ENCODE peak calls at places on chromosomes 12 and 14, in eight cellular contexts. B is neural progenitor cell, X is HCT116, E is PC-3, H is hepatocyte, T is SK-N-SH, G is MM.1S, Y is GM23338. L is an unnamed sample.

GRCh38 chr12:114898159-114898558 is 214.2 kb upstream of the TBX3 start:
- DNase-seq in B (no peak), X (no peak), E (no peak), H (no peak), T (no peak), G (no peak), Y (no peak), L (no peak)

GRCh38 chr14:73726025-73726961 is 12.1 kb upstream of the PNMA1 start:
- DNase-seq in B (no peak), X (no peak), E (no peak), H (no peak), T (no peak), G (no peak), Y (no peak), L (no peak)

GRCh38 chr14:53124778-53125177 is 28.3 kb downstream of the DDHD1 start:
- DNase-seq in B (no peak), X (no peak), E (no peak), H (no peak), T (no peak), G (no peak), Y (no peak), L (no peak)

GRCh38 chr12:24222968-24223367 is 273.5 kb upstream of the SOX5 start:
- DNase-seq in B (no peak), X (no peak), E (no peak), H (no peak), T (no peak), G (no peak), Y (no peak), L (no peak)

GRCh38 chr14:55938249-55938791 is 179.9 kb upstream of the PELI2 start:
- DNase-seq in B (no peak), X (no peak), E (peak), H (peak), T (no peak), G (no peak), Y (no peak), L (no peak)

GRCh38 chr14:104223810-104224515 is 85.6 kb downstream of the KIF26A start:
- DNase-seq in B (no peak), X (no peak), E (no peak), H (peak), T (peak), G (no peak), Y (no peak), L (no peak)

GRCh38 chr12:508795-509194 is 49.1 kb downstream of the B4GALNT3 start:
- DNase-seq in B (no peak), X (no peak), E (peak), H (peak), T (no peak), G (no peak), Y (no peak), L (peak)

GRCh38 chr14:55689971-55690871 is 110.2 kb downstream of the KTN1 start:
- DNase-seq in B (peak), X (no peak), E (peak), H (no peak), T (no peak), G (no peak), Y (peak), L (no peak)

GRCh38 chr14:89332031-89332430 is 85.0 kb downstream of the FOXN3 start:
- DNase-seq in B (no peak), X (no peak), E (peak), H (no peak), T (no peak), G (no peak), Y (no peak), L (no peak)

GRCh38 chr12:102900389-102900788 is 16.7 kb downstream of the PAH start:
- DNase-seq in B (no peak), X (no peak), E (no peak), H (no peak), T (no peak), G (no peak), Y (no peak), L (no peak)

GRCh38 chr12:115261691-115262398 is 577.9 kb upstream of the TBX3 start:
- DNase-seq in B (no peak), X (no peak), E (no peak), H (peak), T (no peak), G (no peak), Y (no peak), L (no peak)

GRCh38 chr12:124392271-124392990 is 97.5 kb downstream of the RFLNA start:
- DNase-seq in B (peak), X (peak), E (no peak), H (no peak), T (peak), G (no peak), Y (peak), L (peak)

GRCh38 chr12:42691991-42692557 is 102.5 kb upstream of the PRICKLE1 start:
- DNase-seq in B (no peak), X (no peak), E (no peak), H (no peak), T (no peak), G (peak), Y (peak), L (no peak)

GRCh38 chr12:48199784-48200198 is 3.3 kb downstream of the OR10AD1 start:
- DNase-seq in B (no peak), X (no peak), E (peak), H (peak), T (no peak), G (no peak), Y (peak), L (no peak)

GRCh38 chr12:91406920-91407341 is 224.3 kb upstream of the DCN start:
- DNase-seq in B (no peak), X (peak), E (peak), H (peak), T (no peak), G (no peak), Y (no peak), L (no peak)
- TF ChIP-seq CTCF in B (no peak), X (no peak), E (no peak), H (no peak), T (no peak), G (no peak), Y (no peak), L (no peak)

GRCh38 chr14:96351986-96352385 is 11.2 kb downstream of the ATG2B start:
- DNase-seq in B (no peak), X (no peak), E (no peak), H (no peak), T (no peak), G (no peak), Y (no peak), L (no peak)
- TF ChIP-seq EZH2phosphoT487 in B (no peak), X (no peak), E (no peak), H (no peak), T (no peak), G (no peak), Y (no peak), L (no peak)

DNA sequence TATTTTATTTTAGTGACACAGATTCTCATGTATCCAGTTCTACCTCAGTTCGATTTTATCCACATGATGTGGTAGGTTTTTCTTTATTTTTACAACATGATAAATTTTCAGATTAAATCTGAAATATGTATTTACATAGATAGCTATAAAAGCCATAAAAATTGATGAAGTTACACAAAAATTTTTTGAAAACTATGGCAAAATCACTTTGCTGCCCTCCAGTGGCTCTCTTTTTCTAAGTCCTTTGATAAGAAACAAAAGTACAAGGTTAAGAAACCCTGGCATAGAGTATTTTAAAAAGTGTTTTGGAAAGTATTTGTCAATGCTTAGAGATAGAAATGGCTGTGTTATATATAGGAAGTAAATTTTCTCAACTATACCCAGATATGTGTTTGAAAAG is 104.2 kb downstream of the PCNX1 start:
- DNase-seq in B (no peak), X (no peak), E (peak), H (no peak), T (no peak), G (no peak), Y (no peak), L (no peak)
- TF ChIP-seq CTCF in B (peak), X (peak), E (peak), H (peak), T (peak), G (no peak), Y (no peak), L (peak)

DNA sequence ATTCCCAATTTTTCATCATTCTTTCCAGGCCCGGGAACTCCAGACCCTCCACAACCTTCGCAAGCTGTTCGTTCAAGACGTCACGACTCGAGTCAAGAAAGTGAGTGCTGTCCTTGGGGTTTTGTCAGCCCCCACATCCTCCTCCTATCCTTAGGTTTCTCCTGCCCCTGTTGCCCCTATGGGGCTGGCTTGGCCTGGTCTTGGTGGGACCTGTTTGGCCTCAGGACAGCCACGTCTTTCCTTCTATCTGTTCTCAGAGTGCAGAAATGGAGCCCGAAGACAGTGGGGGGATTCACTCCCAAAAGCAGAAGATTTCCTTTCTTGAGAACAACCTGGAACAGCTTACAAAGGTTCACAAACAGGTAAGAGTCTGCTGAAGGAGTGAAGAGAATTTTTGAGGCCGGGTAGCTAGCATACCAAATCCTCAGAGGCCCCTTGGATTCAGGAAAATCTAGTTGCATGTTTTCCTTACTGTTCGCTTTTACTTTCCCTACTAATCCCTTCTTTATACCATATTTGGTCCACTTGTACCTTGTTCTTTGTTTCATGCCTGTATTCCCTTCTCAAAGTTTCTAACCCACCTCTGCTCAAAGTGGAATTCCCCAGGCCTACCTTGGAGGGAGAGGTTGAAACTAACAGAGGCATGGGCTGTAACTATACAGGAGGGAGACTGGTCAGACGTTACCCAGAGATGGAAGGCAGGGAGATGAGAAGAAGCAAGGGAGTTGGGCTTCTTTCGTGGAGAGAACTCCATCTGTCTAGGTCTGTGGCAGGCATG is 12.8 kb upstream of the PIP4K2C start:
- DNase-seq in B (no peak), X (no peak), E (no peak), H (no peak), T (no peak), G (no peak), Y (no peak), L (no peak)
- TF ChIP-seq EZH2phosphoT487 in B (no peak), X (no peak), E (no peak), H (no peak), T (no peak), G (no peak), Y (no peak), L (no peak)

DNA sequence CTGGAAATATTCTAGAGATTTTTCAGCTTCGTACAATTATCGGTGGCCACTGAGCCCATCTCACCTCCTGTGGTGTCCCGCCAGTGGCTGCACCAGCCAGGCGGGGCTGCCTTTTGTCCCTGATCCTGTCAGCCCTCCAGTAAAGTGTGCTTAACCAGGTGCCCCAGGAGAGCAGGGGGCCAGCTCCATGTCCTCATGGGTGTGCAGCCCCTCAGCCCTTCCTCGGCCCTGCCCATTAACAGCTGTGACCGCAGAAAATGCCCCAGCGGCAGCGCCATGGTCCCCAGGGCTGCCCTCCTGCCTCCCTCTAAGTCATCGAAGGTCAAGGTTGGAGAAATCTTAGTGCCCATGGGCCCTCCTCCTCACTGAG is 188.5 kb downstream of the ZFP36L1 start:
- DNase-seq in B (no peak), X (no peak), E (no peak), H (no peak), T (no peak), G (no peak), Y (no peak), L (no peak)
- TF ChIP-seq CTCF in B (no peak), X (no peak), E (no peak), H (no peak), T (no peak), G (no peak), Y (no peak), L (no peak)

DNA sequence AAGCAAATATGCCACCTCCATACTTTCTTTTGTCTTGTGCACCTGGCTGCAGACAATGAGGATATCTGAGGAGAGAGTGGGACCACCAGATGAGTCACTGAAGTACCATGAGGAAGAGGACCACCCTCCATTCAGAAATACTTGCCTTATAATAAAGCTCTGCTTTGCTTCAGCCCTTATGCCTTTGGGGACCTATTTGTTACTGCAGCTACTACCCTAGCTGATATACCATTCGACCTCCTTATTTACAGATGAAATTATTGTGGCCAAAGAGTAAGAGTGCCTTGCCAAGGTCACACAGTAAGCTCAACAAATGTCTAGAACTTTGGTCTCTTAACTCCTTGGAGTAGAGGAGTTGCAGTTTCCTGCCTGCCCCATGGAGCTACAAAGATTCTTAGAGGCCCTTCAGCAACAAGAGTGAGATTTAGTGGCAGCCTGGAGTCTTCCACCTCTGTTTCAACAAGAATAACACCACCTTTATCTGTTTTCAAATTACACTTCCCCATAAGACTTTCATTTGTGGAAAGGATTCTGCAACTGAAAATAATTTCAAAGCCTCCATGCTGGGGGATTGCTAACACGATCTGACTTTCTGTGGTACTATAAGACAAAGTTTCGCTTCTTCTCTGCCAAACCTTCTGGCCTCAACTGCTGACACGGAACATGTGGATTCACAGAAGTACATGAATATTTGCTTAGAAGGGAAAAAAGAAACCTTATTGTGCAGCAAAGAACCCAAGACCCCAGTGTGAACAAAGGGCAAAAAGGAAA is 3.6 kb downstream of the CMKLR1 start:
- DNase-seq in B (no peak), X (no peak), E (no peak), H (no peak), T (no peak), G (peak), Y (no peak), L (no peak)
- TF ChIP-seq EZH2phosphoT487 in B (no peak), X (no peak), E (no peak), H (no peak), T (no peak), G (no peak), Y (no peak), L (no peak)

GRCh38 chr12:93918262-93918661 is 230.1 kb upstream of the PLXNC1 start:
- DNase-seq in B (no peak), X (no peak), E (peak), H (peak), T (no peak), G (no peak), Y (no peak), L (no peak)

GRCh38 chr12:93912086-93912733 is 235.0 kb downstream of the CRADD start:
- DNase-seq in B (no peak), X (no peak), E (no peak), H (peak), T (no peak), G (no peak), Y (no peak), L (no peak)

GRCh38 chr12:93911436-93911835 is 234.3 kb downstream of the CRADD start:
- DNase-seq in B (no peak), X (no peak), E (no peak), H (no peak), T (no peak), G (no peak), Y (no peak), L (no peak)

GRCh38 chr12:93915411-93915810 is 233.0 kb upstream of the PLXNC1 start:
- DNase-seq in B (no peak), X (no peak), E (no peak), H (no peak), T (no peak), G (no peak), Y (no peak), L (no peak)

DNA sequence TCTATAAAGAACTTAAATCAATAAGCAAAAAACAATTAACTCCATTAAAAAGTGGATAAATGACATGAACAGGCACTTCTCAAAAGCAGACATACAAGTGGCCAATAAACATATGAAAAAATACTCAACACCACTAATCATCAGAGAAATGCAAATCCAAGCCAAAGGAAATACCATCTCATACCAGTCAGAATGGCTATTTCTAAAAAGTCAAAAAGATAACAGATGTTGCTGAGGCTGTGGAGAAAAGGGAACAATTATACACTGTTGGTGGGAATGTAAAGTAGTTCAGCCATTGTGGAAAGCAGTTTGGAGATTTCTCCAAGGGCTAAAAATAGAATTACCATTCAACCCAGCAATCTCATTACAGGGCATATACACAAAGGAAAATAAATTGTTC is 234.5 kb upstream of the PLXNC1 start:
- DNase-seq in B (no peak), X (no peak), E (no peak), H (no peak), T (no peak), G (no peak), Y (no peak), L (no peak)
- TF ChIP-seq CTCF in B (no peak), X (no peak), E (no peak), H (no peak), T (no peak), G (no peak), Y (no peak), L (no peak)

GRCh38 chr12:122843472-122843871 is 8.2 kb downstream of the HIP1R start:
- DNase-seq in B (no peak), X (no peak), E (no peak), H (no peak), T (peak), G (no peak), Y (no peak), L (no peak)

GRCh38 chr12:122845865-122846621 is 10.8 kb downstream of the HIP1R start:
- DNase-seq in B (no peak), X (no peak), E (no peak), H (no peak), T (peak), G (no peak), Y (no peak), L (peak)

GRCh38 chr12:122846622-122847515 is 11.6 kb downstream of the HIP1R start:
- DNase-seq in B (no peak), X (no peak), E (no peak), H (no peak), T (peak), G (no peak), Y (no peak), L (no peak)

GRCh38 chr12:122844366-122844971 is 9.2 kb downstream of the HIP1R start:
- DNase-seq in B (no peak), X (no peak), E (no peak), H (no peak), T (peak), G (no peak), Y (no peak), L (no peak)

GRCh38 chr12:122845041-122845864 is 10.0 kb downstream of the HIP1R start:
- DNase-seq in B (no peak), X (no peak), E (no peak), H (no peak), T (peak), G (no peak), Y (peak), L (no peak)
- TF ChIP-seq EZH2phosphoT487 in B (no peak), X (no peak), E (no peak), H (no peak), T (no peak), G (no peak), Y (no peak), L (no peak)

GRCh38 chr12:132373967-132374820 is 44.8 kb upstream of the GALNT9 start:
- DNase-seq in B (peak), X (no peak), E (no peak), H (peak), T (no peak), G (no peak), Y (no peak), L (no peak)
- TF ChIP-seq CTCF in B (peak), X (no peak), E (no peak), H (peak), T (no peak), G (no peak), Y (peak), L (no peak)

DNA sequence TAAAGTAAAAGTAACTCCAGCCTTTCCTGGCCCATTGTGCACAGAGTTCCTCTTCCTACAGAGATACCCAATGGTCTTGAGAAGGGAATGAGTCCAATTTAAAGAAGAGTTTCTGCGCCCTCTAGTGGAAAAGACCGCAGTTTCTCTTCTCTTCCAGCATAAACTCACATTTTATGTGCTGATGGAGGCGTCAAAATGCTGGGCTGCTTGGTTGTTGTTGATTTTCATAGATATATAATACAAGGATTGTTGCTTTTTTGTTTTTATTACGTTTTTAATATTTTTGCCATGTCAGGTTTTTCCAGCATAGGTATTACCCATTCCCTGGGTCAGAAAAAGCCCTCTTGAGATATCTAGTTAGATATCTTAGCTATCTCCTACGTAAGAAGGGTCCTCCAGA is 356.9 kb upstream of the STXBP6 start:
- DNase-seq in B (peak), X (no peak), E (peak), H (peak), T (no peak), G (peak), Y (peak), L (peak)
- TF ChIP-seq EZH2phosphoT487 in B (no peak), X (no peak), E (no peak), H (no peak), T (no peak), G (no peak), Y (no peak), L (no peak)